ENCODE peak calls at places on chromosomes 7 and 10, in six cellular contexts. T is SK-MEL-5; Q is mammary epithelial cell; D is ovary; H is WTC11; M is stimulated activated CD8-positive, alpha-beta memory T cell treated with anti-CD3 and anti-CD28 coated beads, Interleukin-4, amount 100 ng/mL, for 1 hour. O is an unnamed sample.

GRCh38 chr7:1961776-1962276 is 270.9 kb downstream of the MAD1L1 start:
- DNase-seq in T (no peak), Q (peak; percentile 90), D (no peak), H (no peak), M (peak; percentile 37), O (peak; percentile 74)

GRCh38 chr10:110363572-110364411 is 59.1 kb upstream of the SMNDC1 start:
- DNase-seq in T (no peak), Q (peak; percentile 56), D (no peak), H (no peak), M (no peak), O (no peak)

GRCh38 chr7:92835851-92836488 is 403 bp downstream of the CDK6 start:
- DNase-seq in T (peak; percentile 34), Q (no peak), D (peak; percentile 9), H (no peak), M (no peak), O (peak; percentile 41)

GRCh38 chr7:103772171-103772570 is 217.3 kb downstream of the RELN start:
- DNase-seq in T (no peak), Q (no peak), D (no peak), H (no peak), M (no peak), O (no peak)

GRCh38 chr10:130464426-130464825 is 328.2 kb downstream of the GLRX3 start:
- DNase-seq in T (no peak), Q (no peak), D (no peak), H (no peak), M (no peak), O (no peak)

GRCh38 chr7:28921822-28922221 is 36.3 kb downstream of the TRIL start:
- DNase-seq in T (peak; percentile 93), Q (peak; percentile 44), D (no peak), H (peak; percentile 34), M (no peak), O (peak; percentile 70)

GRCh38 chr10:80700252-80700651 is 162.6 kb downstream of the SH2D4B start:
- DNase-seq in T (no peak), Q (no peak), D (no peak), H (no peak), M (no peak), O (no peak)

GRCh38 chr7:80392229-80393169 is 119.4 kb downstream of the GNAT3 start:
- DNase-seq in T (peak; percentile 62), Q (peak; percentile 11), D (no peak), H (no peak), M (no peak), O (peak; percentile 32)

GRCh38 chr7:23098029-23098428 is 7.6 kb upstream of the KLHL7 start:
- DNase-seq in T (no peak), Q (no peak), D (no peak), H (no peak), M (no peak), O (no peak)

GRCh38 chr10:59047180-59047579 is 129.3 kb upstream of the PHYHIPL start:
- DNase-seq in T (no peak), Q (no peak), D (no peak), H (no peak), M (no peak), O (no peak)

GRCh38 chr10:22150842-22151241 is 67.0 kb downstream of the EBLN1 start:
- DNase-seq in T (no peak), Q (no peak), D (no peak), H (no peak), M (no peak), O (no peak)

GRCh38 chr7:100884741-100885439 is 4.6 kb downstream of the UFSP1 start:
- DNase-seq in T (no peak), Q (no peak), D (no peak), H (no peak), M (no peak), O (no peak)

GRCh38 chr7:46744957-46745699 is 824.1 kb upstream of the IGFBP3 start:
- DNase-seq in T (no peak), Q (no peak), D (no peak), H (no peak), M (no peak), O (peak; percentile 17)

GRCh38 chr10:17779761-17780160 is 27.8 kb downstream of the TMEM236 start:
- DNase-seq in T (no peak), Q (no peak), D (no peak), H (no peak), M (no peak), O (no peak)

GRCh38 chr10:122190553-122190952 is 80.5 kb upstream of the BTBD16 start:
- DNase-seq in T (no peak), Q (no peak), D (no peak), H (no peak), M (no peak), O (no peak)

GRCh38 chr10:97333601-97334369 is 744 bp downstream of the FRAT2 start:
- DNase-seq in T (peak; percentile 38), Q (peak; percentile 52), D (peak; percentile 27), H (peak; percentile 36), M (no peak), O (peak; percentile 70)

GRCh38 chr10:49347827-49348226 is 48.1 kb downstream of the DRGX start:
- DNase-seq in T (no peak), Q (no peak), D (no peak), H (no peak), M (no peak), O (no peak)

GRCh38 chr7:12771378-12771877 is 84.0 kb downstream of the ARL4A start:
- DNase-seq in T (no peak), Q (peak; percentile 6), D (no peak), H (no peak), M (no peak), O (no peak)

GRCh38 chr7:106959753-106960152 is 84.8 kb upstream of the PRKAR2B start:
- DNase-seq in T (peak; percentile 52), Q (no peak), D (no peak), H (peak; percentile 58), M (no peak), O (no peak)

GRCh38 chr10:110007171-110007700 is 548 bp upstream of the ADD3 start:
- DNase-seq in T (no peak), Q (no peak), D (no peak), H (peak; percentile 14), M (no peak), O (peak; percentile 53)

GRCh38 chr7:137508437-137509175 is 165.1 kb upstream of the PTN start:
- DNase-seq in T (no peak), Q (peak; percentile 62), D (no peak), H (no peak), M (no peak), O (peak; percentile 92)

GRCh38 chr7:97020601-97021442 is 3.8 kb downstream of the DLX5 start:
- DNase-seq in T (no peak), Q (no peak), D (no peak), H (peak; percentile 60), M (no peak), O (no peak)

GRCh38 chr10:114541081-114541833 is 116.8 kb downstream of the ABLIM1 start:
- DNase-seq in T (no peak), Q (peak; percentile 89), D (peak; percentile 86), H (no peak), M (peak; percentile 57), O (no peak)

GRCh38 chr10:119287613-119287991 is 80.2 kb downstream of the GRK5 start:
- DNase-seq in T (no peak), Q (no peak), D (no peak), H (no peak), M (no peak), O (no peak)

GRCh38 chr7:151265351-151265931 is 16.9 kb upstream of the SMARCD3 start:
- DNase-seq in T (no peak), Q (no peak), D (no peak), H (no peak), M (no peak), O (no peak)

GRCh38 chr7:135486258-135486657 is 23.6 kb downstream of the CNOT4 start:
- DNase-seq in T (no peak), Q (no peak), D (no peak), H (no peak), M (no peak), O (no peak)

O was measured in kidney tubule cell.